ENCODE peak calls at places on chromosomes 16 and 17, in four cellular contexts. U is activated CD4-positive, CD25-positive, alpha-beta regulatory T cell treated with anti-CD3 and anti-CD28 coated beads, Interleukin-2, amount 50 U/mL, for 16 hours; Q is iris pigment epithelial cell; I is stimulated activated CD4-positive, alpha-beta T cell treated with anti-CD3 and anti-CD28 coated beads, Interleukin-2, amount 100 ng/mL, for 24 hours. E is an unnamed sample.
A peak's percentile ranks its signal among the peaks of the same experiment; 100 is the strongest.

GRCh38 chr17:45940826-45941225 is 46.5 kb downstream of the MAPT start:
- DNase-seq in Q (no peak), U (no peak), I (no peak), E (no peak)

GRCh38 chr16:75566889-75567255 is 693 bp downstream of the GABARAPL2 start:
- DNase-seq in I (peak; percentile 21), Q (peak; percentile 15), U (no peak), E (peak; percentile 12)

GRCh38 chr17:1718362-1719165 is 5.9 kb upstream of the WDR81 start:
- DNase-seq in U (no peak), I (no peak), Q (no peak), E (no peak)

GRCh38 chr17:79622776-79623175 is 11.9 kb upstream of the RBFOX3 start:
- DNase-seq in I (no peak), Q (no peak), U (no peak), E (no peak)

GRCh38 chr17:75260679-75261335 is 599 bp downstream of the GGA3 start:
- DNase-seq in U (no peak), Q (peak; percentile 56), I (peak; percentile 55), E (no peak)

GRCh38 chr17:64095144-64095882 is 34.6 kb downstream of the ERN1 start:
- DNase-seq in I (no peak), U (no peak), Q (no peak), E (no peak)

GRCh38 chr17:75439287-75439686 is 17.1 kb upstream of the TMEM94 start:
- DNase-seq in U (no peak), Q (no peak), I (no peak), E (no peak)

GRCh38 chr16:55569025-55569424 is 2.5 kb downstream of the CAPNS2 start:
- DNase-seq in Q (no peak), I (no peak), U (no peak), E (no peak)

GRCh38 chr16:49854227-49855203 is 1.4 kb downstream of the ZNF423 start:
- DNase-seq in U (no peak), I (peak; percentile 26), Q (no peak), E (no peak)

GRCh38 chr16:10183606-10183959 is 1.4 kb upstream of the GRIN2A start:
- DNase-seq in U (no peak), I (no peak), Q (no peak), E (no peak)

GRCh38 chr17:3636908-3637373 is 381 bp downstream of the CTNS start:
- DNase-seq in U (no peak), I (no peak), Q (no peak), E (no peak)

GRCh38 chr17:35314415-35315216 is 58.8 kb downstream of the SLFN11 start:
- DNase-seq in U (no peak), Q (no peak), I (no peak), E (no peak)

GRCh38 chr17:41544497-41544896 is 16.4 kb upstream of the KRT19 start:
- DNase-seq in I (no peak), U (no peak), Q (no peak), E (no peak)

GRCh38 chr16:89489731-89490385 is 503 bp downstream of the ANKRD11 start:
- DNase-seq in I (peak; percentile 23), Q (no peak), U (no peak), E (no peak)

GRCh38 chr17:62724398-62725146 is 83.5 kb downstream of the MARCHF10 start:
- DNase-seq in Q (no peak), I (peak; percentile 81), U (peak; percentile 51), E (peak; percentile 30)

GRCh38 chr17:37518816-37519215 is 29.1 kb downstream of the DUSP14 start:
- DNase-seq in U (no peak), Q (no peak), I (no peak), E (no peak)

GRCh38 chr16:22353933-22354541 is 20.4 kb downstream of the CDR2 start:
- DNase-seq in U (no peak), Q (no peak), I (no peak), E (no peak)

GRCh38 chr16:58563775-58564174 is 48.5 kb downstream of the SETD6 start:
- DNase-seq in I (no peak), U (no peak), Q (no peak), E (no peak)

GRCh38 chr17:30210366-30210765 is 25.1 kb downstream of the SLC6A4 start:
- DNase-seq in U (no peak), I (no peak), Q (no peak), E (no peak)

GRCh38 chr16:878886-879285 is 78.4 kb upstream of the GNG13 start:
- DNase-seq in I (no peak), U (no peak), Q (no peak), E (no peak)

GRCh38 chr17:76529643-76530488 is 7.6 kb downstream of the CYGB start:
- DNase-seq in Q (peak; percentile 30), I (no peak), U (no peak), E (no peak)

GRCh38 chr17:79892457-79893236 is 53.4 kb upstream of the CBX4 start:
- DNase-seq in U (no peak), I (no peak), Q (no peak), E (no peak)

GRCh38 chr16:85615014-85615851 is 2.1 kb downstream of the GSE1 start:
- DNase-seq in U (no peak), Q (no peak), I (peak; percentile 64), E (no peak)

GRCh38 chr17:65287040-65287439 is 149.9 kb downstream of the RGS9 start:
- DNase-seq in U (no peak), I (no peak), Q (peak; percentile 34), E (no peak)

GRCh38 chr17:59851431-59852375 is 41.0 kb downstream of the TUBD1 start:
- DNase-seq in I (no peak), Q (peak; percentile 97), U (no peak), E (no peak)